ENCODE peak calls at places on chromosomes 3 and 15, in six cellular contexts. C, A, G, O, P and F are unnamed samples.

GRCh38 chr3:138455801-138456716 is 21.6 kb downstream of the ESYT3 start:
- DNase-seq in A (no peak), G (no peak), P (no peak), O (no peak), C (peak), F (no peak)

GRCh38 chr3:157938154-157938774 is 168.0 kb downstream of the SHOX2 start:
- DNase-seq in A (no peak), G (peak), O (peak), C (peak), P (no peak), F (no peak)

GRCh38 chr3:158528306-158528705 is 42.7 kb upstream of the MLF1 start:
- DNase-seq in A (no peak), C (no peak), O (no peak), G (no peak), P (no peak), F (no peak)

GRCh38 chr3:167066977-167067843 is 312.9 kb downstream of the ZBBX start:
- DNase-seq in P (no peak), C (no peak), G (no peak), A (no peak), O (no peak), F (no peak)

GRCh38 chr3:146594843-146595482 is 10.2 kb downstream of the PLSCR5 start:
- DNase-seq in O (peak), A (no peak), C (peak), P (no peak), G (peak), F (no peak)

GRCh38 chr15:29480278-29480677 is 210.7 kb upstream of the NSMCE3 start:
- DNase-seq in A (no peak), C (no peak), P (no peak), G (no peak), O (no peak), F (no peak)

GRCh38 chr3:189944285-189945145 is 176.2 kb downstream of the P3H2 start:
- DNase-seq in P (no peak), O (no peak), C (no peak), A (no peak), G (no peak), F (no peak)

GRCh38 chr3:11641683-11642407 is 1.9 kb downstream of the VGLL4 start:
- DNase-seq in P (no peak), O (peak), G (peak), C (peak), A (peak), F (no peak)

GRCh38 chr3:86988235-86988634 is 2.7 kb downstream of the VGLL3 start:
- DNase-seq in P (no peak), C (peak), O (peak), G (peak), A (no peak), F (no peak)